ENCODE peak calls at places on chromosomes 1 and 21, in six cellular contexts. I, D, G, B, P and E are unnamed samples.

GRCh38 chr1:230760360-230760827 is 13.2 kb downstream of the CAPN9 start:
- DNase-seq in I (no peak), D (no peak), G (no peak), B (no peak), P (no peak), E (no peak)

GRCh38 chr21:21439761-21440160 is 441.6 kb downstream of the NCAM2 start:
- DNase-seq in I (no peak), D (no peak), G (no peak), B (no peak), P (no peak), E (no peak)

GRCh38 chr1:157955269-157955668 is 38.2 kb upstream of the KIRREL1 start:
- DNase-seq in I (no peak), D (no peak), G (no peak), B (peak; percentile 32), P (no peak), E (no peak)

GRCh38 chr1:200180821-200181220 is 153.3 kb downstream of the NR5A2 start:
- DNase-seq in I (peak; percentile 86), D (no peak), G (no peak), B (peak; percentile 25), P (no peak), E (no peak)

GRCh38 chr1:55141295-55141893 is 73.8 kb downstream of the USP24 start:
- DNase-seq in I (peak; percentile 17), D (no peak), G (no peak), B (no peak), P (no peak), E (no peak)

GRCh38 chr1:160590488-160590887 is 11.2 kb upstream of the CD84 start:
- DNase-seq in I (no peak), D (no peak), G (no peak), B (no peak), P (no peak), E (no peak)

GRCh38 chr1:3423245-3423829 is 31.1 kb upstream of the ARHGEF16 start:
- DNase-seq in I (no peak), D (peak; percentile 86), G (peak; percentile 88), B (peak; percentile 90), P (peak; percentile 84), E (peak; percentile 88)

GRCh38 chr1:182120411-182121258 is 59.1 kb upstream of the ZNF648 start:
- DNase-seq in I (no peak), D (peak; percentile 27), G (peak; percentile 19), B (peak; percentile 67), P (peak; percentile 62), E (peak; percentile 31)

GRCh38 chr1:4068076-4068475 is 168.0 kb upstream of the C1orf174 start:
- DNase-seq in I (no peak), D (no peak), G (no peak), B (no peak), P (no peak), E (no peak)

GRCh38 chr1:116377564-116378529 is 4.8 kb downstream of the ATP1A1 start:
- DNase-seq in I (peak; percentile 96), D (peak; percentile 68), G (peak; percentile 57), B (peak; percentile 58), P (peak; percentile 56), E (peak; percentile 78)

GRCh38 chr1:6185635-6186382 is 5.7 kb upstream of the CHD5 start:
- DNase-seq in I (peak; percentile 62), D (no peak), G (no peak), B (no peak), P (no peak), E (no peak)
- H3K36me3 ChIP-seq in I (peaks cover 16% of the 10 kb centered on the region), D (peaks cover 52% of the 10 kb centered on the region), G (peaks cover 34% of the 10 kb centered on the region), B (no peaks in the 10 kb centered on the region), P (peaks cover 51% of the 10 kb centered on the region), E (peaks cover 51% of the 10 kb centered on the region)

DNA sequence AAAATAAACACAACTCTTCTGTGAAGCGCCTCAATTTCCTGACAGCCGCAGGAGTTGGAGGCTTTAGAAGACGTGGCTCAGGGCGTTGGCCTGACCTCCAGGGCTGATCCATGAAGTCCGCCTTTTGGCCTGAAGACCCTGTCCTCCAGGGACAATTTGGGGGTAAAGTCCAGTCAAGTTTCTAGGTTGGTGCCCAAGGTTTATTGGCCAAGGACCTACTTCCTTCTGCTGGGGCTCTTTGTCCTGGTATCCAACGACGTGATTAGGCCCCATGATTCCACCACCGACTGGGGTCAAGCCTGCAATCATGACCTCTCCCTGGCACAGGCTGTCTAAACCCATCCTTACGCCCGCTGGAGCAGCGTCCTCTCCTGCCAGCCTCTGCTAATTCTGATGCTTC is 54.9 kb downstream of the PTPRF start:
- DNase-seq in I (no peak), D (no peak), G (no peak), B (peak; percentile 56), P (no peak), E (no peak)
- H3K36me3 ChIP-seq in I (no peaks in the 10 kb centered on the region), D (no peaks in the 10 kb centered on the region), G (no peaks in the 10 kb centered on the region), B (peaks cover 6% of the 10 kb centered on the region), P (peaks cover 16% of the 10 kb centered on the region), E (no peaks in the 10 kb centered on the region)

GRCh38 chr1:150572918-150573647 is 6.3 kb downstream of the MCL1 start:
- DNase-seq in I (peak; percentile 28), D (no peak), G (no peak), B (no peak), P (no peak), E (no peak)
- H3K36me3 ChIP-seq in I (peaks cover 71% of the 10 kb centered on the region), D (peaks cover 77% of the 10 kb centered on the region), G (peaks cover 32% of the 10 kb centered on the region), B (peaks cover 11% of the 10 kb centered on the region), P (peaks cover 75% of the 10 kb centered on the region), E (peaks cover 81% of the 10 kb centered on the region)

GRCh38 chr1:5298376-5298775 is 644.0 kb downstream of the AJAP1 start:
- DNase-seq in I (no peak), D (no peak), G (no peak), B (no peak), P (no peak), E (no peak)
- H3K36me3 ChIP-seq in I (no peaks in the 10 kb centered on the region), D (no peaks in the 10 kb centered on the region), G (no peaks in the 10 kb centered on the region), B (no peaks in the 10 kb centered on the region), P (no peaks in the 10 kb centered on the region), E (no peaks in the 10 kb centered on the region)

GRCh38 chr1:37353871-37354270 is 120.5 kb upstream of the ZC3H12A start:
- DNase-seq in I (no peak), D (no peak), G (no peak), B (no peak), P (no peak), E (no peak)
- H3K36me3 ChIP-seq in I (no peaks in the 10 kb centered on the region), D (no peaks in the 10 kb centered on the region), G (no peaks in the 10 kb centered on the region), B (no peaks in the 10 kb centered on the region), P (no peaks in the 10 kb centered on the region), E (no peaks in the 10 kb centered on the region)

DNA sequence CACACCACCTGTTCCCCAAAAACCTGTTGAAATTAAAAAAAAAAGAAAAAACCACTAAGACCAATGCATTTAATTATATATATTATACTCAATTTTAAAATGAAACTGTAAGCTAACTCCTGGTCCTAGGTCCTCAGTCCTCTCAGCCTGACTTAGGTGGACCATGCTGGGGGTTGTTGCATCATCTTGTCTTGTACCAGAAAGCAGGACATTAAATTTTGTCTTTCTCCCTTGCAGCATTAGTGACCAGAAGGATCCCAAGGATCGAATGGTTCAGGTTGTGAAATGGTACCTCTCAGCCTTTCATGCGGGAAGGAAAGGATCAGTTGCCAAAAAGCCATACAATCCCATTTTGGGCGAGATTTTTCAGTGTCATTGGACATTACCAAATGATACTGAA is 97.6 kb downstream of the NRDC start:
- DNase-seq in I (no peak), D (no peak), G (no peak), B (no peak), P (no peak), E (no peak)
- H3K36me3 ChIP-seq in I (peaks cover 13% of the 10 kb centered on the region), D (peaks cover 94% of the 10 kb centered on the region), G (peaks cover 29% of the 10 kb centered on the region), B (no peaks in the 10 kb centered on the region), P (peaks cover 85% of the 10 kb centered on the region), E (peaks cover 96% of the 10 kb centered on the region)

GRCh38 chr1:174976436-174977107 is 23.2 kb upstream of the CACYBP start:
- DNase-seq in I (peak; percentile 82), D (no peak), G (no peak), B (no peak), P (no peak), E (no peak)

GRCh38 chr1:174974711-174975111 is 25.0 kb upstream of the CACYBP start:
- DNase-seq in I (no peak), D (no peak), G (peak; percentile 24), B (no peak), P (no peak), E (peak; percentile 46)

GRCh38 chr1:174971466-174971865 is 28.3 kb upstream of the CACYBP start:
- DNase-seq in I (no peak), D (no peak), G (no peak), B (no peak), P (no peak), E (no peak)

GRCh38 chr1:174971902-174972301 is 27.8 kb upstream of the CACYBP start:
- DNase-seq in I (no peak), D (no peak), G (no peak), B (no peak), P (no peak), E (no peak)

GRCh38 chr1:174975764-174976163 is 24.0 kb upstream of the CACYBP start:
- DNase-seq in I (no peak), D (no peak), G (no peak), B (no peak), P (no peak), E (no peak)
- H3K36me3 ChIP-seq in I (no peaks in the 10 kb centered on the region), D (peaks cover 40% of the 10 kb centered on the region), G (no peaks in the 10 kb centered on the region), B (no peaks in the 10 kb centered on the region), P (peaks cover 40% of the 10 kb centered on the region), E (peaks cover 22% of the 10 kb centered on the region)